ENCODE peak calls at places on chromosome 16, in four cellular contexts. M is keratinocyte, P is tibial nerve, S is dorsolateral prefrontal cortex. D is an unnamed sample.

GRCh38 chr16:56354746-56355145 is 70.6 kb downstream of the AMFR start:
- DNase-seq in M (no peak), P (peak), S (peak), D (no peak)

GRCh38 chr16:27625050-27625697 is 75.2 kb downstream of the KATNIP start:
- DNase-seq in M (no peak), P (no peak), S (no peak), D (peak)

GRCh38 chr16:46961373-46962353 is 11.8 kb downstream of the DNAJA2 start:
- DNase-seq in M (no peak), P (no peak), S (no peak), D (peak)

GRCh38 chr16:86676216-86676800 is 98.0 kb downstream of the FOXL1 start:
- DNase-seq in M (peak), P (no peak), S (no peak), D (peak)

GRCh38 chr16:23072084-23072599 is 77.1 kb downstream of the USP31 start:
- DNase-seq in M (no peak), P (peak), S (no peak), D (no peak)

GRCh38 chr16:24041834-24042631 is 206.2 kb downstream of the PRKCB start:
- DNase-seq in M (peak), P (no peak), S (peak), D (peak)

GRCh38 chr16:49260956-49261530 is 20.6 kb downstream of the CBLN1 start:
- DNase-seq in M (no peak), P (no peak), S (no peak), D (no peak)

GRCh38 chr16:80103463-80103862 is 437.3 kb upstream of the DYNLRB2 start:
- DNase-seq in M (peak), P (no peak), S (no peak), D (no peak)

GRCh38 chr16:69116911-69117310 is 11.5 kb downstream of the HAS3 start:
- DNase-seq in M (no peak), P (no peak), S (no peak), D (no peak)

GRCh38 chr16:26593700-26594099 is 473.0 kb upstream of the C16orf82 start:
- DNase-seq in M (no peak), P (no peak), S (no peak), D (no peak)

GRCh38 chr16:86994651-86995171 is 322.5 kb downstream of the C16orf95 start:
- DNase-seq in M (no peak), P (no peak), S (no peak), D (peak)

GRCh38 chr16:29154676-29155121 is 169.8 kb downstream of the LAT start:
- DNase-seq in M (no peak), P (no peak), S (no peak), D (no peak)

GRCh38 chr16:55971447-55971846 is 96.3 kb upstream of the CES5A start:
- DNase-seq in M (no peak), P (no peak), S (no peak), D (no peak)

GRCh38 chr16:89383095-89384003 is 107.0 kb downstream of the ANKRD11 start:
- DNase-seq in M (no peak), P (no peak), S (no peak), D (peak)
- TF ChIP-seq CTCF in M (no peak), P (no peak), S (no peak), D (no peak)

DNA sequence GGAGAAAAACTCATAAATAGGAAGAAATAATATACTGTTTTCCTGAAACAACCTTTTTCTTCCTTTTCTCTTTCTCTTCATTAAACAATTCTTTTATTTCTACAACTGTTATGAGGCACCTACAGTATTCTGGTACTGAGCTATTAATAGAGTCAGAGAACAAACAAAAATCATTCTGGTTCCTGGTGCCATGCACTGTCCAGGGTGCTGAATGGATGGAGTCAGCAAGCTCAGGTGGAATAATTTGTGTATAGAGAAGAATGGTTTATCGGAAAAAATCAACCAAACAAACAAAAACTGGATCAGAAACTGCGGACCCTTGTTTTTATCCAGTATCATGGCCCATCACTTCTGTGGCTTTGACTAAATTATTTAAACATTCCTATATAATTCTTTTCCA is 430.3 kb upstream of the GOT2 start:
- DNase-seq in M (no peak), P (no peak), S (no peak), D (no peak)
- TF ChIP-seq CTCF in M (no peak), P (no peak), S (no peak), D (no peak)

DNA sequence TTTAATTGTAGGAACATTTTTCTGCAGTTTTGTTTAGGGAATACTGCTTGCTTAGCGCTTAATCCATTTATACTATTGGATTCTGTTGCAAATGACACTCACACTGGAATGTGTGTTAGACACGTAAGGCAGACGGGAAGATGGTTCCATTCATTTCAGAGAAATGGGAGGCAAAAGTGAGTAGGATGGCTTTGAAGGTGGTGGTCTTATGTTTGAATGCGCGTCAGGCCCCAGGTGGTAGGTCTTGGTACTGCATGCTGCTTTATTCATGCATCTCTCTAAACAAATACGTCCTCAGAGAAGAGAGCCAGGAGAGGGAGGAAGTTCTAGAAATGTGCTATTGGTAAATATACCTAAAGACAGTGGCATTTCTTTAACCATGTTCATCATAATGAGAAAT is 997.6 kb upstream of the RBFOX1 start:
- DNase-seq in M (no peak), P (no peak), S (no peak), D (no peak)
- TF ChIP-seq CTCF in M (peak), P (no peak), S (peak), D (peak)

GRCh38 chr16:66515543-66516171 is 34.3 kb downstream of the TK2 start:
- DNase-seq in M (no peak), P (no peak), S (no peak), D (peak)
- TF ChIP-seq CTCF in M (peak), P (peak), S (peak), D (peak)

DNA sequence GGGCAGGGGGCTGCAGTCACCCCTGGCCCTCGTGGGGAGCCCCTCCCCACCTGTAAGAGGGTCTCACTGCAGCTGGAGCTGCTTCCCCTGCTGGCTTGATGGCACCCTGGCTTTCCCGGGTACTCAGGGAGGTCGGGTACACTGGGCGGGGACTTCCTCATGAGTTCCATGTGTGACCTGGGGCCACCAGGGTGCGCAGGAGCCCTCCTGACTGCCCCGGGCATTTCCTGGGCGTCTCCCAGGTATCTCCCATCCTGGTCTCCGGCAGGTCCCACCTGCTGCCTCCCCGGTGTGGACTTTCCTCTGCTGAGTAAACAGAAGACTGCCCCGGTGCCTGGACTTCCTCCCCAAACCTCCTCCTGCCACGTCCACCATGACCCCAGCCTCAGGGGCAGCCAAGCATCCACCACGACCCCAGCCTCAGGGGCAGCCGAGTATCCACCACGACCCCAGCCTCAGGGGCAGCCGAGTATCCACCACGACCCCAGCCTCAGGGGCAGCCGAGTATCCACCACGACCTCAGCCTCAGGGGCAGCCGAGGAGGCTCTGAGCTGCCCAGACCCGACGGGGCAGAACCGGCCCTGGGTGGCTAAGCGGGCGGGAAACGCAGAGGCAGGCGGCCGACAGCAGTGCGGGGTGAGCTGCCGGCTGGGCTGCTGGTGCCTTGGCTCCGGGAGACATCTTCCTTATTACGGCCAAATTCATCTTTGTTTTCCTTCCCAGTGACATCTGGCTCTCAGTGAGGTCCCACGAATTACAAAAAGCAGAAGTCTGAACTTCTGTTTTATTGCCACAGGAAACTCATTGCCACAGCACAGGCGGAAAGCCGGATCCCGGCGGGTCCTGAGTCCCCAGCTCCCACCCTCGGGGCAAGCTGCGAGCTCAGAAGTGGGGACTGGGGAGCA is 40.7 kb downstream of the CBFA2T3 start:
- DNase-seq in M (no peak), P (no peak), S (no peak), D (peak)
- TF ChIP-seq CTCF in M (no peak), P (no peak), S (no peak), D (no peak)

GRCh38 chr16:11915644-11916523 is at the start of gene GSPT1:
- DNase-seq in M (peak), P (peak), S (peak), D (peak)
- TF ChIP-seq CTCF in M (no peak), P (no peak), S (peak), D (no peak)

GRCh38 chr16:4337540-4338088 is 13.5 kb downstream of the PAM16 start:
- DNase-seq in M (no peak), P (no peak), S (no peak), D (no peak)

GRCh38 chr16:4336701-4337539 is 14.2 kb downstream of the PAM16 start:
- DNase-seq in M (no peak), P (no peak), S (no peak), D (no peak)

GRCh38 chr16:4338712-4339299 is 12.3 kb downstream of the PAM16 start:
- DNase-seq in M (no peak), P (no peak), S (no peak), D (no peak)

GRCh38 chr16:4339455-4339854 is 11.7 kb downstream of the PAM16 start:
- DNase-seq in M (no peak), P (no peak), S (no peak), D (no peak)

DNA sequence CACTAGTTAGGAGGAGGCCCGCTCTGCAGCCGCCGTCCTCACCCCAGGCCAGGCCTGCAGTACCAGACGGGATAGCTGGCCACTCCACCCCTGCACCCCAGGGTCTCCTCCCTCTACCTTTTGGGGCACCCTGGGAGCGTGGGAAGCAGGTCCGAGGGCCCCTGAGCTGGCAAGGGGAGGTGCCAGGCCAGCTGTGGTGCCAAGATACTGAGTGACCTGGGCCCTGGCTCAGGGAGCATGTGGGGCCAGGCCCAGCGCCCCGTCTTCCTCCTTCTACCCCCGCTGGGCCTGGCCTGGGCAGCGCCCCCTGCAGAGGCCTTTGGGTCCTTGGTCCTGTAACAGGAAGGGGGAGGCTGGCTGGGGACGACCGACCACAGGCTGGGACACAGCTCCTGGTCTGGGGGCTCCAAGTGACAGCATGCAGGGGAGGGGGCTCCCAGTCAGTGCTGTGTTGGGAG is 13.0 kb downstream of the PAM16 start:
- DNase-seq in M (no peak), P (no peak), S (no peak), D (no peak)
- TF ChIP-seq CTCF in M (no peak), P (no peak), S (no peak), D (no peak)

GRCh38 chr16:89168381-89169189 is 3.0 kb upstream of the CDH15 start:
- DNase-seq in M (no peak), P (no peak), S (no peak), D (no peak)
- TF ChIP-seq CTCF in M (peak), P (no peak), S (no peak), D (no peak)

D was measured in foreskin fibroblast.